ENCODE peak calls at places on chromosomes 1 and 21, in five cellular contexts. F is A673, G is heart left ventricle, X is A549, H is prostate gland. K is an unnamed sample.

GRCh38 chr1:158103275-158103674 is 77.4 kb upstream of the CD1D start:
- DNase-seq in X (no peak), G (no peak), H (no peak), F (no peak), K (no peak)

GRCh38 chr1:222009105-222009730 is 267.3 kb upstream of the DUSP10 start:
- DNase-seq in F (peak; percentile 1), G (no peak), X (peak; percentile 30), H (no peak), K (no peak)

GRCh38 chr1:204431310-204432184 is 19.9 kb upstream of the PPP1R15B start:
- DNase-seq in X (peak; percentile 79), H (peak; percentile 80), F (peak; percentile 79), G (peak; percentile 82), K (peak; percentile 78)

GRCh38 chr1:200258447-200259375 is 151.1 kb downstream of the ZNF281 start:
- DNase-seq in G (no peak), F (peak; percentile 52), X (peak; percentile 53), H (no peak), K (no peak)

GRCh38 chr1:181038399-181038873 is 4.7 kb downstream of the MR1 start:
- DNase-seq in H (peak; percentile 30), X (peak; percentile 80), F (peak; percentile 85), G (peak; percentile 57), K (no peak)

GRCh38 chr1:12088607-12089006 is 25.5 kb downstream of the TNFRSF8 start:
- DNase-seq in G (peak; percentile 26), H (no peak), X (no peak), F (no peak), K (no peak)

GRCh38 chr1:69662321-69662720 is 94.6 kb downstream of the LRRC7 start:
- DNase-seq in X (no peak), F (no peak), G (no peak), H (no peak), K (no peak)

GRCh38 chr1:112558634-112559033 is 49.9 kb downstream of the WNT2B start:
- DNase-seq in F (no peak), G (no peak), X (no peak), H (no peak), K (no peak)

GRCh38 chr1:14517813-14518180 is 80.7 kb upstream of the KAZN start:
- DNase-seq in G (no peak), X (no peak), H (no peak), F (no peak), K (no peak)

GRCh38 chr1:209353097-209353496 is 230.4 kb upstream of the CAMK1G start:
- DNase-seq in F (no peak), G (no peak), X (no peak), H (no peak), K (no peak)

GRCh38 chr21:36504067-36505058 is 24.4 kb upstream of the CLDN14 start:
- DNase-seq in G (no peak), H (peak; percentile 44), F (peak; percentile 72), X (peak; percentile 5), K (peak; percentile 19)

GRCh38 chr1:168261390-168261789 is 19.3 kb upstream of the TBX19 start:
- DNase-seq in G (no peak), H (no peak), F (no peak), X (no peak), K (peak; percentile 23)

GRCh38 chr1:235724716-235725115 is 75.1 kb upstream of the GNG4 start:
- DNase-seq in F (no peak), H (no peak), X (no peak), G (no peak), K (no peak)

GRCh38 chr1:235725493-235725892 is 75.9 kb upstream of the GNG4 start:
- DNase-seq in X (no peak), F (no peak), G (no peak), H (no peak), K (no peak)

GRCh38 chr1:235722858-235723257 is 73.3 kb upstream of the GNG4 start:
- DNase-seq in G (no peak), F (no peak), X (no peak), H (no peak), K (no peak)

GRCh38 chr1:235720544-235720943 is 71.0 kb upstream of the GNG4 start:
- DNase-seq in F (no peak), X (no peak), H (no peak), G (no peak), K (no peak)

GRCh38 chr1:235721982-235722381 is 72.4 kb upstream of the GNG4 start:
- DNase-seq in X (no peak), F (no peak), G (no peak), H (no peak), K (no peak)
- H3K27ac ChIP-seq in X (no peak overlapping the region), F (no peak overlapping the region), G (no peak overlapping the region), H (no peak overlapping the region), K (no peak overlapping the region)

DNA sequence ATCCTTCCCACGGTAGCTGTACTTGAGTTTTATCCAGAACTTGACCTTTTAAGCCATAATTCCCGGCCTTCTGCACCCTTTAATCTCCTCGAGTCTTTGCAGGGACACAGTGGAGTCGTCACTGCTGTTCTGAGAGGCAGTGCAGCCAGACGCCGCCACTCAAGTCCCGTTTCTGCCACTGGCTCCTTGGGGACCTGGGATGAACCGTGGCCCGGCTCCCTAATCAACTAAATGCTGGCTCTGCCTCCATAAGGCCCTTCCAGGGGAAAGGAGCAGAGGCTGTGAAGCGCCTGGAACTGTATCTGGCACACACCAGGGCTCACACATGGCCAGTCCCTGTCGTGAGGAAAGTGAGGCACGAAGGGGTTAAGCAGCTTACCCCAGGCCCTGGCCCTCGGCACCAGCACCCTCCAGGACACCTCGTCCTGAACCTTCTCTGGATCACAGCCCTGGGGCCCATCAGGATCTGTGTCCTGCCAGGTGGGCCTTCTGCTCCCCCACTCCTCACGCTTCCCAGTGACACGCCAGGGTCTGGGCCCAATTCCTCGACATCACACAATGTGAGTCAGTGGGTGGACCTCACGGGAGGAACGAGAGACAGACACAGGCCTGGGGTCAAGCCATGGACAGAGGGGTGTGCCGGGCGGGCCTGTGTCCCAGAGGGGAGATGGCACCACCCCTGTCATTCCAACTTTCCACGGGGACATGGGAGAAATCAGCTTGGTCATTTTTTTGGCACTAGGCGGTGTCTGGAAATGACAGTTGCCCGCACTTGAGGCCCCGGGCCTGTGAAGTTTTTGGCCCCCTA is 23.5 kb upstream of the C1orf174 start:
- DNase-seq in F (no peak), H (no peak), X (no peak), G (no peak), K (no peak)
- H3K27ac ChIP-seq in F (no peak overlapping the region), H (no peak overlapping the region), X (no peak overlapping the region), G (no peak overlapping the region), K (no peak overlapping the region)

GRCh38 chr1:25572708-25573590 is 29.5 kb downstream of the LDLRAP1 start:
- DNase-seq in X (peak; percentile 64), H (no peak), F (peak; percentile 47), G (no peak), K (no peak)

GRCh38 chr1:25573961-25574360 is 30.6 kb downstream of the LDLRAP1 start:
- DNase-seq in H (no peak), G (no peak), F (no peak), X (no peak), K (no peak)

GRCh38 chr1:25572107-25572506 is 28.7 kb downstream of the LDLRAP1 start:
- DNase-seq in F (no peak), H (no peak), G (no peak), X (no peak), K (no peak)

GRCh38 chr1:25575191-25575590 is 31.8 kb downstream of the LDLRAP1 start:
- DNase-seq in H (no peak), F (no peak), G (no peak), X (no peak), K (no peak)

GRCh38 chr1:25573591-25573930 is 30.2 kb downstream of the LDLRAP1 start:
- DNase-seq in H (no peak), G (no peak), X (no peak), F (no peak), K (no peak)
- H3K27ac ChIP-seq in H (no peak overlapping the region), G (no peak overlapping the region), X (peak overlapping the region; percentile 52), F (no peak overlapping the region), K (no peak overlapping the region)

GRCh38 chr1:94234615-94235014 is 2.8 kb downstream of the ARHGAP29 start:
- DNase-seq in F (no peak), G (no peak), H (no peak), X (no peak), K (no peak)
- H3K27ac ChIP-seq in F (no peak overlapping the region), G (no peak overlapping the region), H (no peak overlapping the region), X (no peak overlapping the region), K (no peak overlapping the region)

GRCh38 chr1:224333309-224333926 is 3.4 kb upstream of the NVL start:
- DNase-seq in H (peak; percentile 29), G (no peak), X (no peak), F (peak; percentile 84), K (no peak)

GRCh38 chr1:224331326-224331725 is 1.4 kb upstream of the NVL start:
- DNase-seq in X (no peak), G (no peak), F (no peak), H (no peak), K (no peak)

GRCh38 chr1:224329842-224330753 is at the start of gene NVL:
- DNase-seq in G (peak; percentile 88), F (peak; percentile 96), X (peak; percentile 91), H (peak; percentile 89), K (peak; percentile 48)

GRCh38 chr1:224331824-224332223 is 1.9 kb upstream of the NVL start:
- DNase-seq in F (no peak), H (no peak), G (no peak), X (no peak), K (no peak)

DNA sequence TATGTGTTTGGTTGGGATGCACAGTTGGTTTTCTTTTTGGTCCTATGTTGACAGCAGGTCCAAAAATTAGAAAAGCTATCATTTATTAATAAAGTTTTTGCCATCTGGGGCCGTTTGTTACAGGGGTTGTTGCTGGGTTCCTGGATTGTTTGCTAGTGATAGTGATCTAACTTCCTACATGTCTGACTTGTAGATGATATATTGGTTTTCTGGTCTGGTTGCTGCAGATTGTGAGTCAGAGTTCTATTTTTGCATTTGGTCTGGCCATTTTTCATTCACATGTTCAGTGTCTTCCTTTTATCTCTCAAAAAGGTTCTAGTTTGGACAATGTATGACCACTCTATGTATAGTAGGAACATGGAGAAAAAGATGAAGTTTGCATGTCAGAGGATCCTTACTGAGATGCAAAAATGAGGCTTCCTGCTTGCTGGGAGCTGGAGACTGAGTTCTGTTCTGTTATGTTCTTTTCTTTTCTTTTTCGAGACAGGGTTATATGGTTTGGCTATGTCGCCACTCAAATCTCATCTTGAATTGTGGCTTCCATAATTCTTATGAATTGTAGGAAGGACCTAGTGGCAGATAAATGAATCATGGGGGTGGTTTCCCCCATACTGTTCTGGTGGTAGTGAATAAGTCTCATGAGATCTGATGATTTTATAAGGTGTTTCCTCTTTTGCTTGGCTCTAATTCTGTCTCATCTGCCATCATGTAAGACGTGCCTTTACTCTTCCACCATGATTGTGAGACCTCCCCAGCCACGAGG is 4.1 kb upstream of the NVL start:
- DNase-seq in H (no peak), F (no peak), G (no peak), X (no peak), K (no peak)
- H3K27ac ChIP-seq in H (no peak overlapping the region), F (no peak overlapping the region), G (no peak overlapping the region), X (no peak overlapping the region), K (no peak overlapping the region)